ENCODE peak calls at places on chromosomes 13 and 19, in ten cellular contexts. P, C, R, E, O, T, N, B, H and Y are unnamed samples.

GRCh38 chr13:67230774-67231480 is 791 bp upstream of the PCDH9 start:
- DNase-seq in P (peak; percentile 67), C (peak; percentile 72), R (peak; percentile 67), E (no peak), O (peak; percentile 6), T (peak; percentile 88), N (peak; percentile 55), B (peak; percentile 21), H (no peak), Y (peak; percentile 73)

GRCh38 chr19:2782357-2782935 is 627 bp downstream of the SGTA start:
- DNase-seq in P (no peak), C (no peak), R (no peak), E (no peak), O (no peak), T (no peak), N (no peak), B (peak; percentile 22), H (peak; percentile 68), Y (peak; percentile 14)

GRCh38 chr19:55651236-55651635 is 3.2 kb downstream of the CCDC106 start:
- DNase-seq in P (no peak), C (no peak), R (no peak), E (no peak), O (no peak), T (no peak), N (no peak), B (no peak), H (no peak), Y (no peak)

GRCh38 chr13:26476111-26476743 is 81.3 kb upstream of the WASF3 start:
- DNase-seq in P (no peak), C (peak; percentile 44), R (peak; percentile 56), E (no peak), O (no peak), T (no peak), N (no peak), B (no peak), H (no peak), Y (peak; percentile 98)

GRCh38 chr19:756232-756631 is 5.3 kb downstream of the MISP start:
- DNase-seq in P (no peak), C (no peak), R (no peak), E (no peak), O (no peak), T (no peak), N (no peak), B (peak; percentile 50), H (no peak), Y (peak; percentile 80)

GRCh38 chr13:29131881-29132668 is 311.9 kb downstream of the MTUS2 start:
- DNase-seq in P (no peak), C (no peak), R (no peak), E (no peak), O (no peak), T (no peak), N (no peak), B (peak; percentile 11), H (no peak), Y (no peak)

GRCh38 chr19:48113190-48113917 is 2.7 kb upstream of the PLA2G4C start:
- DNase-seq in P (no peak), C (no peak), R (no peak), E (no peak), O (no peak), T (no peak), N (no peak), B (peak; percentile 44), H (no peak), Y (no peak)

GRCh38 chr13:53442979-53443378 is 414.4 kb downstream of the OLFM4 start:
- DNase-seq in P (no peak), C (no peak), R (no peak), E (no peak), O (no peak), T (no peak), N (no peak), B (no peak), H (no peak), Y (no peak)

GRCh38 chr19:2051771-2052704 is 994 bp upstream of the MKNK2 start:
- DNase-seq in P (peak; percentile 77), C (no peak), R (no peak), E (no peak), O (peak; percentile 56), T (no peak), N (peak; percentile 81), B (no peak), H (peak; percentile 79), Y (no peak)

GRCh38 chr13:110726726-110727125 is 13.2 kb downstream of the ING1 start:
- DNase-seq in P (no peak), C (no peak), R (no peak), E (no peak), O (peak; percentile 23), T (no peak), N (no peak), B (peak; percentile 92), H (peak; percentile 80), Y (no peak)

GRCh38 chr13:26062853-26063444 is 11.1 kb upstream of the SHISA2 start:
- DNase-seq in P (peak; percentile 49), C (no peak), R (no peak), E (peak; percentile 91), O (no peak), T (peak; percentile 75), N (no peak), B (peak; percentile 75), H (no peak), Y (peak; percentile 54)

GRCh38 chr19:42270346-42271044 is 1.4 kb downstream of the CIC start:
- DNase-seq in P (peak; percentile 63), C (no peak), R (peak; percentile 85), E (peak; percentile 33), O (peak; percentile 70), T (no peak), N (peak; percentile 83), B (peak; percentile 60), H (peak; percentile 88), Y (no peak)

GRCh38 chr13:113897161-113897560 is 33.3 kb upstream of the GAS6 start:
- DNase-seq in P (no peak), C (no peak), R (no peak), E (no peak), O (no peak), T (no peak), N (no peak), B (no peak), H (peak; percentile 35), Y (peak; percentile 34)

GRCh38 chr13:101714195-101714594 is 261.7 kb downstream of the ITGBL1 start:
- DNase-seq in P (no peak), C (no peak), R (no peak), E (no peak), O (no peak), T (no peak), N (no peak), B (no peak), H (no peak), Y (no peak)

GRCh38 chr13:102128216-102128800 is 273.5 kb downstream of the FGF14 start:
- DNase-seq in P (no peak), C (no peak), R (no peak), E (no peak), O (no peak), T (no peak), N (no peak), B (peak; percentile 11), H (no peak), Y (peak; percentile 21)

GRCh38 chr13:48178126-48178525 is 54.9 kb upstream of the ITM2B start:
- DNase-seq in P (no peak), C (no peak), R (no peak), E (no peak), O (no peak), T (no peak), N (no peak), B (no peak), H (no peak), Y (no peak)

GRCh38 chr13:50127017-50127725 is 111.9 kb downstream of the KCNRG start:
- DNase-seq in P (peak; percentile 50), C (peak; percentile 26), R (peak; percentile 79), E (no peak), O (peak; percentile 43), T (peak; percentile 55), N (peak; percentile 79), B (no peak), H (peak; percentile 82), Y (peak; percentile 45)

GRCh38 chr13:45021250-45021649 is 31.9 kb downstream of the GPALPP1 start:
- DNase-seq in P (no peak), C (no peak), R (no peak), E (no peak), O (no peak), T (no peak), N (no peak), B (no peak), H (no peak), Y (no peak)

GRCh38 chr13:98206946-98207345 is 29.9 kb upstream of the RNF113B start:
- DNase-seq in P (no peak), C (no peak), R (no peak), E (no peak), O (no peak), T (no peak), N (no peak), B (no peak), H (no peak), Y (no peak)

GRCh38 chr19:15291666-15292065 is 40.7 kb downstream of the BRD4 start:
- DNase-seq in P (no peak), C (no peak), R (no peak), E (no peak), O (no peak), T (no peak), N (no peak), B (no peak), H (no peak), Y (no peak)

GRCh38 chr19:41967056-41967783 is 8.1 kb upstream of the RABAC1 start:
- DNase-seq in P (no peak), C (no peak), R (no peak), E (no peak), O (no peak), T (no peak), N (no peak), B (no peak), H (no peak), Y (no peak)